ENCODE peak calls at places on chromosomes 7 and 10, in seven cellular contexts. Y is psoas muscle, H is colonic mucosa, R is stomach, G is upper lobe of right lung, E is mammary epithelial cell, P is fibroblast of villous mesenchyme. J is an unnamed sample.

GRCh38 chr10:105288613-105289012 is 647.5 kb downstream of the SORCS3 start:
- DNase-seq in P (no peak), Y (no peak), G (no peak), R (no peak), E (no peak), H (no peak), J (no peak)

GRCh38 chr7:50792342-50793114 is 9.8 kb upstream of the GRB10 start:
- DNase-seq in Y (peak; percentile 69), H (no peak), P (peak; percentile 73), E (no peak), R (no peak), G (peak; percentile 68), J (no peak)

GRCh38 chr7:44387427-44387826 is 62.0 kb upstream of the CAMK2B start:
- DNase-seq in Y (no peak), P (no peak), H (no peak), G (no peak), R (peak; percentile 5), E (no peak), J (no peak)

GRCh38 chr7:15305002-15305600 is 256.7 kb downstream of the AGMO start:
- DNase-seq in R (peak; percentile 40), G (no peak), Y (no peak), P (peak; percentile 51), H (peak; percentile 46), E (peak; percentile 33), J (no peak)

GRCh38 chr7:131244259-131244852 is 83.3 kb upstream of the MKLN1 start:
- DNase-seq in R (no peak), Y (peak; percentile 62), G (no peak), H (no peak), E (peak; percentile 76), P (peak; percentile 86), J (peak; percentile 81)

GRCh38 chr10:31129880-31130405 is 98.3 kb upstream of the ZNF438 start:
- DNase-seq in R (no peak), P (no peak), E (no peak), G (no peak), Y (no peak), H (no peak), J (no peak)

GRCh38 chr10:47241256-47241655 is 58.7 kb upstream of the GDF10 start:
- DNase-seq in R (no peak), E (no peak), H (no peak), P (no peak), Y (no peak), G (no peak), J (no peak)

GRCh38 chr7:41984888-41985287 is 252.1 kb downstream of the GLI3 start:
- DNase-seq in R (no peak), H (no peak), P (peak; percentile 46), Y (no peak), E (peak; percentile 42), G (no peak), J (no peak)

GRCh38 chr7:39507866-39508551 is 58.2 kb upstream of the YAE1 start:
- DNase-seq in H (no peak), P (no peak), G (peak; percentile 70), R (no peak), E (no peak), Y (no peak), J (no peak)

DNA sequence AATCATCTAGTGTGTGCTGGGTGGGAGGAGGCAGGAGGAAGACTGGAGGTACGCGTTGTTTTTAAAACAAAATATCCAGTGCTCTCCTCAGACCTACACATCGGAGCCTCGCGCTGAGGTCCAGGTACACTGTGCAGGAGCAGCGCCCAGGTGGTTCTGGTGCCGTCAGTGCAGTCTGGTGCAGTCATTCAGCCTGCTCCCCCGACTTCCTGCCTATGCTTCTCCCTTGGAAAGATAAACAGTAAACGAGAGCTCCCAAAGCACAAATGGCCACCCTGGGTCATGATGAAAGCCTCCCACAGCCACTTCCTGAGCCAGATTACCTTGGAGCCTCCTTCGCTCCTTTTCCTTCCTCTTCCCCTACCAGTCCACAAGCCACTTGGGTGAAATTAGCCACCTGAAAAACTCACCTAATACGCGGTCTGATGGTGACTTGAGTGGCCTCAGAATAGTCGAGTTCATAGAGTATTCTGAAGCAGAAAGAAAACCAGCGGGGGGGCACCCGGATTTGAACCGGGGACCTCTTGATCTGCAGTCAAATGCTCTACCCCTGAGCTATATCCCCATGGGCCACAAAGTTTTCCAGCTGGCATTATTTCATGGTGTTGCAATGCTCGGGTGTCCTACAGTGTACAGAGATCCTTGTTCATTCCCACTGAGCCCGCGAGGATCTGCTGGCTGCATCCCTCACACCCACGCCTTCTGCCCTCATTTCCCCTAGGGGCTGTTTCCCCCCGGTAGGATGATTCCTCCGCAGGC is 82.5 kb downstream of the ZNF467 start:
- DNase-seq in E (peak; percentile 96), H (peak; percentile 29), Y (peak; percentile 70), R (no peak), P (peak; percentile 81), G (no peak), J (peak; percentile 52)
- H3K4me3 ChIP-seq in E (no peak overlapping the region), H (no peak overlapping the region), Y (no peak overlapping the region), R (no peak overlapping the region), P (peak overlapping the region; percentile 26), G (no peak overlapping the region), J (no peak overlapping the region)

DNA sequence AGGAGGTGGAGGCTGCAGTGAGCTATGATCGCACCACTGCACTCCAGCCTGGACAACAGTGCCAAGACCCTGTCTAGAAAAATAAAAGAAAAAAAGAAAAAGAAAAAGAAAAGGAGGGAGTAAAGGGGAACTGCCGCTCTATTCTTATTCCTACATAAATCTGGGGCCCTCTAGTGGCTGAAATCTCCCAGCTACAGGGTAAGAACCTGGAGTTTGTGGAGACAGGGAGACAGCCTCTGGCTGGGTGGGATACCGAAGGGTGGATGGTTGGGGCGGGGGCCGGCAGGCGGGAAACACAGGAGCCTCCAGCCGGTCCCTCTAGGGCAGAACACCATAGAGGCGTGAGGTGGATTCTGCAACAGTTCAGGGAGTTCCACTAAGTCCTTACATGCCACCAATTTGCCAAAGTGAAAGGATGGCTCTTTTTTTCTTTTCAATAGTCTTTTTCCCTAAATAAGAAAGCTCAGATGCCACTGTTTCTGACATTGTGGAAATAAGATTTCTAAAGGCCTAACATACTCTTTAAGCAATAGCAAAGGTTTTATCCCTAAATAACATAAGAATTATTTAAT is 117.3 kb downstream of the SVIL start:
- DNase-seq in H (peak; percentile 39), R (no peak), G (no peak), Y (no peak), E (no peak), P (peak; percentile 58), J (no peak)
- TF ChIP-seq CTCF in H (peak; percentile 51), R (peak; percentile 19), G (peak; percentile 46), Y (peak; percentile 47), E (peak; percentile 52), P (peak; percentile 75), J (peak; percentile 52)

GRCh38 chr7:7534031-7534430 is 1.6 kb downstream of the COL28A1 start:
- DNase-seq in H (no peak), R (no peak), Y (no peak), P (no peak), E (no peak), G (no peak), J (no peak)
- H3K4me3 ChIP-seq in H (no peak overlapping the region), R (no peak overlapping the region), Y (no peak overlapping the region), P (no peak overlapping the region), E (no peak overlapping the region), G (no peak overlapping the region), J (no peak overlapping the region)

GRCh38 chr7:33904680-33905388 is 505 bp upstream of the BMPER start:
- DNase-seq in Y (peak; percentile 76), E (peak; percentile 40), H (peak; percentile 22), P (peak; percentile 65), R (peak; percentile 40), G (peak; percentile 66), J (no peak)
- TF ChIP-seq CTCF in Y (no peak), E (no peak), H (no peak), P (no peak), R (peak; percentile 9), G (peak; percentile 16), J (peak; percentile 47)

GRCh38 chr10:24008164-24009066 is 200.5 kb upstream of the KIAA1217 start:
- DNase-seq in H (no peak), P (peak; percentile 13), G (no peak), Y (no peak), E (peak; percentile 73), R (no peak), J (peak; percentile 1)
- H3K4me3 ChIP-seq in H (no peak overlapping the region), P (no peak overlapping the region), G (no peak overlapping the region), Y (peak overlapping the region; percentile 17), E (no peak overlapping the region), R (no peak overlapping the region), J (no peak overlapping the region)

GRCh38 chr7:157828190-157828589 is 491.4 kb downstream of the DNAJB6 start:
- DNase-seq in G (no peak), R (no peak), E (no peak), H (no peak), P (no peak), Y (no peak), J (no peak)
- TF ChIP-seq CTCF in G (no peak), R (no peak), E (no peak), H (no peak), P (no peak), Y (no peak), J (no peak)

GRCh38 chr7:94179466-94179865 is 175.3 kb upstream of the BET1 start:
- DNase-seq in P (no peak), E (no peak), R (no peak), Y (no peak), H (no peak), G (no peak), J (no peak)

GRCh38 chr7:94188350-94188749 is 184.2 kb upstream of the BET1 start:
- DNase-seq in E (no peak), H (no peak), Y (no peak), P (peak; percentile 35), G (no peak), R (no peak), J (no peak)

GRCh38 chr7:94182066-94182465 is 177.9 kb upstream of the BET1 start:
- DNase-seq in Y (no peak), G (no peak), E (peak; percentile 70), H (no peak), P (peak; percentile 79), R (no peak), J (peak; percentile 71)

GRCh38 chr7:94182721-94183120 is 178.6 kb upstream of the BET1 start:
- DNase-seq in E (no peak), Y (no peak), R (no peak), H (no peak), P (peak; percentile 34), G (no peak), J (no peak)

GRCh38 chr7:94183289-94183749 is 179.2 kb upstream of the BET1 start:
- DNase-seq in H (no peak), G (no peak), R (no peak), Y (peak; percentile 29), E (peak; percentile 93), P (peak; percentile 100), J (peak; percentile 99)
- H3K4me3 ChIP-seq in H (no peak overlapping the region), G (no peak overlapping the region), R (no peak overlapping the region), Y (no peak overlapping the region), E (no peak overlapping the region), P (no peak overlapping the region), J (peak overlapping the region; percentile 25)

DNA sequence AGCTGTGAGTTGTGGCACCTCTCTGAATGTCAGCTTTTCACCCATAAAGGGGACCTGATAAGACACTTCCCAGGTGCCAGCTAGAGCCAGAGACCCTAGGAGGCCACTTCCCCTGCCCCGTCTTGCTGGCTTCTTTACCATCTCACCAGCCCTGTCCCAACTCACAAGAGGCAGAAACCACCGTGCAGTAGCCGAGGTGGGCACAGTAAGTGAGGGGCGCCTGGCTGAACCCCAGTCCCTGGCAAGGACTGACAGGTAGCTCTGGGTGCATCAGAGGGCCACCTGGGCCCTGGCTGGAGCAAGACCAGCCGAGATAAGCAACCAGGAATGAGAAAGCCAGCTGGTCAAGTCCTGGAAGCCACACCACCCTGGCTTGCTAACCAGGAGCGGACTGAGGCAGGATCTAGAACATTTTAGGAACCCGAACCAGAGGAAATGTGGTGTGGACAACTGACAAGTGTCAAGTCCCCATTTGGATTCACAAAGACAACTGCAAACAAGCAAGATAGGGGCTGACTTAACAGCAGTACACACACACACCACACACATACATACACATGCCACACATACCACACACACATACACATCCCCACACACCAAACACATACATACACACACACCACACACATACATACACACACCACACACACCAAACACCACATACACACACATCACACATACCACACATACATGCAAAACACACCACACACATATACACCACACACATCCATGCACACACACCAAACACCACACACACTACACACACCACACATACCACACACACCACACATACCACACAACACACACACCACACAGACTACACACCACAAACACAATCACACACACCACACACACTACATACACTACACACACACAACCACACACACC is 20.8 kb downstream of the OGDHL start:
- DNase-seq in Y (no peak), H (no peak), G (no peak), E (no peak), R (peak; percentile 22), P (no peak), J (no peak)
- TF ChIP-seq CTCF in Y (no peak), H (no peak), G (no peak), E (no peak), R (no peak), P (no peak), J (no peak)

J was measured in AG04449.